ENCODE peak calls at places on chromosomes 7 and 10, in seven cellular contexts. L is HEK293T, I is HCEC 1CT, O is PC-3, Q is fibroblast of the conjunctiva, G is heart right ventricle, V is endothelial cell. P is an unnamed sample.

GRCh38 chr7:155984028-155984607 is 171.9 kb upstream of the SHH start:
- DNase-seq in L (no peak), I (no peak), O (no peak), Q (no peak), G (no peak), V (no peak), P (no peak)

GRCh38 chr7:2523941-2524807 is 4.6 kb downstream of the LFNG start:
- DNase-seq in L (no peak), I (no peak), O (peak; percentile 86), Q (no peak), G (peak; percentile 87), V (peak; percentile 50), P (no peak)

GRCh38 chr7:133744451-133744850 is 382.7 kb upstream of the LRGUK start:
- DNase-seq in L (no peak), I (no peak), O (no peak), Q (no peak), G (no peak), V (no peak), P (no peak)

GRCh38 chr10:91194497-91195179 is 25.8 kb upstream of the PCGF5 start:
- DNase-seq in L (no peak), I (peak; percentile 46), O (no peak), Q (no peak), G (no peak), V (no peak), P (no peak)

GRCh38 chr7:136045992-136046391 is 68.8 kb upstream of the MTPN start:
- DNase-seq in L (no peak), I (no peak), O (no peak), Q (no peak), G (no peak), V (no peak), P (no peak)

GRCh38 chr7:88289505-88290129 is 17.1 kb downstream of the STEAP4 start:
- DNase-seq in L (no peak), I (no peak), O (peak; percentile 88), Q (no peak), G (no peak), V (no peak), P (no peak)

GRCh38 chr10:48507933-48508830 is 96.7 kb downstream of the ARHGAP22 start:
- DNase-seq in L (no peak), I (peak; percentile 17), O (peak; percentile 59), Q (no peak), G (peak; percentile 37), V (no peak), P (no peak)

GRCh38 chr10:82037076-82037475 is 162.1 kb downstream of the NRG3 start:
- DNase-seq in L (no peak), I (no peak), O (no peak), Q (no peak), G (no peak), V (no peak), P (no peak)

GRCh38 chr10:80474597-80474910 is 20.4 kb downstream of the TSPAN14 start:
- DNase-seq in L (no peak), I (no peak), O (no peak), Q (no peak), G (no peak), V (no peak), P (no peak)